ENCODE peak calls at places on chromosomes 3 and 15, in six cellular contexts. A is stomach; J is adrenal gland; C is CD8-positive, alpha-beta T cell; L is stimulated activated CD4-positive, alpha-beta T cell treated with anti-CD3 and anti-CD28 coated beads, Interleukin-15, amount 100 ng/mL, for 1 hour; S is natural killer cell treated with Interleukin-12 subunit alpha and Interleukin-12 subunit beta and Interleukin-15 and Interleukin-18, amount 100 ng/mL, for 72 hours. K is an unnamed sample.

GRCh38 chr3:158766364-158766763 is 34.1 kb upstream of the RARRES1 start:
- DNase-seq in J (no peak), L (no peak), C (no peak), A (no peak), S (no peak), K (no peak)

GRCh38 chr3:15500107-15500724 is 21.3 kb downstream of the COLQ start:
- DNase-seq in S (peak; percentile 77), L (no peak), J (no peak), C (no peak), A (no peak), K (no peak)

GRCh38 chr3:174191895-174192294 is 667.2 kb upstream of the NAALADL2 start:
- DNase-seq in S (no peak), A (no peak), J (no peak), C (no peak), L (no peak), K (no peak)

GRCh38 chr3:23926736-23927135 is 9.8 kb downstream of the RPL15 start:
- DNase-seq in J (no peak), S (no peak), C (no peak), L (no peak), A (no peak), K (no peak)

GRCh38 chr3:129118745-129119144 is 2.9 kb downstream of the RAB43 start:
- DNase-seq in J (no peak), L (no peak), A (no peak), C (no peak), S (no peak), K (no peak)

GRCh38 chr3:9501226-9501625 is 52.4 kb downstream of the LHFPL4 start:
- DNase-seq in C (no peak), A (no peak), S (no peak), J (peak; percentile 71), L (no peak), K (no peak)

GRCh38 chr3:35651456-35651855 is 12.1 kb downstream of the ARPP21 start:
- DNase-seq in S (no peak), J (no peak), A (no peak), C (no peak), L (no peak), K (no peak)

GRCh38 chr3:24670871-24671270 is 176.2 kb upstream of the THRB start:
- DNase-seq in C (no peak), J (no peak), A (no peak), L (no peak), S (no peak), K (no peak)

GRCh38 chr15:78179286-78179840 is 30.2 kb downstream of the IDH3A start:
- DNase-seq in S (no peak), J (no peak), C (no peak), L (no peak), A (no peak), K (no peak)

GRCh38 chr3:175805825-175806224 is 946.7 kb downstream of the NAALADL2 start:
- DNase-seq in S (no peak), C (no peak), A (no peak), J (no peak), L (no peak), K (no peak)

GRCh38 chr15:39610665-39611064 is 29.8 kb downstream of the THBS1 start:
- DNase-seq in C (no peak), L (no peak), A (no peak), S (no peak), J (no peak), K (no peak)

GRCh38 chr3:59244343-59244742 is 194.5 kb upstream of the CFAP20DC start:
- DNase-seq in S (no peak), J (no peak), L (no peak), C (no peak), A (no peak), K (no peak)

GRCh38 chr15:39084683-39085530 is 496.0 kb upstream of the THBS1 start:
- DNase-seq in C (no peak), J (no peak), L (no peak), A (no peak), S (peak; percentile 74), K (peak; percentile 73)

GRCh38 chr3:24048843-24049242 is 103.8 kb downstream of the NR1D2 start:
- DNase-seq in A (no peak), C (no peak), J (no peak), L (no peak), S (no peak), K (no peak)

GRCh38 chr15:77376770-77377169 is 43.1 kb downstream of the PEAK1 start:
- DNase-seq in L (no peak), S (no peak), J (no peak), C (no peak), A (no peak), K (no peak)